ENCODE peak calls at places on chromosomes 12 and 14, in four cellular contexts. One of them, this sample, is unnamed.

GRCh38 chr12:24109381-24110039 is 160.0 kb upstream of the SOX5 start:
- DNase-seq in adipocyte: peak; percentile 25
- DNase-seq in heart right ventricle: no peak
- DNase-seq in pancreas: no peak
- DNase-seq in this sample: no peak

GRCh38 chr14:69708586-69709169 is 58.3 kb upstream of the SRSF5 start:
- DNase-seq in adipocyte: no peak
- DNase-seq in heart right ventricle: no peak
- DNase-seq in pancreas: no peak
- DNase-seq in this sample: no peak

GRCh38 chr12:56247923-56248322 is 10.3 kb downstream of the ANKRD52 start:
- DNase-seq in adipocyte: no peak
- DNase-seq in heart right ventricle: no peak
- DNase-seq in pancreas: no peak
- DNase-seq in this sample: no peak

GRCh38 chr12:62803756-62804155 is 131.2 kb downstream of the PPM1H start:
- DNase-seq in adipocyte: no peak
- DNase-seq in heart right ventricle: no peak
- DNase-seq in pancreas: no peak
- DNase-seq in this sample: no peak

GRCh38 chr12:11797317-11797913 is 147.9 kb downstream of the ETV6 start:
- DNase-seq in adipocyte: peak; percentile 82
- DNase-seq in heart right ventricle: no peak
- DNase-seq in pancreas: no peak
- DNase-seq in this sample: no peak

GRCh38 chr12:28035483-28035882 is 63.0 kb upstream of the PTHLH start:
- DNase-seq in adipocyte: peak; percentile 62
- DNase-seq in heart right ventricle: no peak
- DNase-seq in pancreas: no peak
- DNase-seq in this sample: no peak

GRCh38 chr12:49059385-49060232 is 985 bp downstream of the KMT2D start:
- DNase-seq in adipocyte: peak; percentile 66
- DNase-seq in heart right ventricle: no peak
- DNase-seq in pancreas: peak; percentile 73
- DNase-seq in this sample: no peak

GRCh38 chr12:93048646-93049045 is 119.6 kb upstream of the EEA1 start:
- DNase-seq in adipocyte: no peak
- DNase-seq in heart right ventricle: no peak
- DNase-seq in pancreas: no peak
- DNase-seq in this sample: no peak

GRCh38 chr12:38775457-38775856 is 129.9 kb downstream of the CPNE8 start:
- DNase-seq in adipocyte: no peak
- DNase-seq in heart right ventricle: no peak
- DNase-seq in pancreas: no peak
- DNase-seq in this sample: no peak

GRCh38 chr14:50321009-50321660 is 9.0 kb downstream of the DMAC2L start:
- DNase-seq in adipocyte: peak; percentile 96
- DNase-seq in heart right ventricle: peak; percentile 74
- DNase-seq in pancreas: no peak
- DNase-seq in this sample: peak; percentile 78

GRCh38 chr14:54048311-54048710 is 91.7 kb upstream of the BMP4 start:
- DNase-seq in adipocyte: no peak
- DNase-seq in heart right ventricle: no peak
- DNase-seq in pancreas: no peak
- DNase-seq in this sample: no peak

GRCh38 chr12:88578274-88578673 is 2.0 kb downstream of the KITLG start:
- DNase-seq in adipocyte: peak; percentile 48
- DNase-seq in heart right ventricle: no peak
- DNase-seq in pancreas: no peak
- DNase-seq in this sample: no peak

GRCh38 chr12:110931315-110931728 is 10.9 kb upstream of the MYL2 start:
- DNase-seq in adipocyte: no peak
- DNase-seq in heart right ventricle: peak; percentile 85
- DNase-seq in pancreas: no peak
- DNase-seq in this sample: no peak

GRCh38 chr14:101008196-101008595 is 104.7 kb upstream of the RTL1 start:
- DNase-seq in adipocyte: no peak
- DNase-seq in heart right ventricle: no peak
- DNase-seq in pancreas: no peak
- DNase-seq in this sample: peak; percentile 5

DNA sequence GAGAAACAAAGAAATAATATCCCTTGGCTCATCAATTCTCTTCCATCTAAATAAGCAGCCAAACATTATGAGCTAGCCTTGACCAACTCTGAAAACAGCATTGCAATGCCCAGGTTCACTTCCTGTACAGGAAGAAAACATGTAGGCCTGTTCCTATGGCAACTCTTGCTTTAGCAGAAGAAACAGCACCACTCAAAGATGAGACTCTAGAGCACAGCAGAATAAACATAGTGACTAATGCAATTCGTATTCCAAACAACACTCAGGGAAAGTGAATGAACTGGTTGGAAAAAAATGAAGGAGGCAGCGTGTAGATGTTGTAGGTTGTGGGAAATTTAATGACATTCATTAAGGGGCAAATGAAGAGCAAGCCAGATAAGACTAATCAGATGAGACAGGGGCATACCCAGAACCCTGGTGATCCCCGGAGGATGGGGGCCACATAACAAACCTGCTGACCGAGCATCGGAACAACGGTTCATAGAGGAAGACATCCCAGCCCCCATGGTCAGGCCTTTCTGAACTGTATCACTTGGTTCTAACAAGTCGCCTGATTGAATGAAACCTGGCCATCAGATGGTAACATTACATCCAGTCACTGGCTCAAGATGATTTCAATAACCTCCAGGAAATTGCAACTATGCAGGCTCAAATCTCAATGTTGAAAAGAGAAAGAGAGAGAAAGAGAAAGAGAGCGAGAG is 9.0 kb downstream of the ARHGDIB start:
- DNase-seq in adipocyte: peak; percentile 78
- DNase-seq in heart right ventricle: peak; percentile 58
- DNase-seq in pancreas: no peak
- DNase-seq in this sample: no peak
- H3K4me1 ChIP-seq in adipocyte: peaks cover 24% of the 10 kb centered on the region
- H3K4me1 ChIP-seq in heart right ventricle: peaks cover 83% of the 10 kb centered on the region
- H3K4me1 ChIP-seq in pancreas: peaks cover 28% of the 10 kb centered on the region
- H3K4me1 ChIP-seq in this sample: peaks cover 9% of the 10 kb centered on the region

DNA sequence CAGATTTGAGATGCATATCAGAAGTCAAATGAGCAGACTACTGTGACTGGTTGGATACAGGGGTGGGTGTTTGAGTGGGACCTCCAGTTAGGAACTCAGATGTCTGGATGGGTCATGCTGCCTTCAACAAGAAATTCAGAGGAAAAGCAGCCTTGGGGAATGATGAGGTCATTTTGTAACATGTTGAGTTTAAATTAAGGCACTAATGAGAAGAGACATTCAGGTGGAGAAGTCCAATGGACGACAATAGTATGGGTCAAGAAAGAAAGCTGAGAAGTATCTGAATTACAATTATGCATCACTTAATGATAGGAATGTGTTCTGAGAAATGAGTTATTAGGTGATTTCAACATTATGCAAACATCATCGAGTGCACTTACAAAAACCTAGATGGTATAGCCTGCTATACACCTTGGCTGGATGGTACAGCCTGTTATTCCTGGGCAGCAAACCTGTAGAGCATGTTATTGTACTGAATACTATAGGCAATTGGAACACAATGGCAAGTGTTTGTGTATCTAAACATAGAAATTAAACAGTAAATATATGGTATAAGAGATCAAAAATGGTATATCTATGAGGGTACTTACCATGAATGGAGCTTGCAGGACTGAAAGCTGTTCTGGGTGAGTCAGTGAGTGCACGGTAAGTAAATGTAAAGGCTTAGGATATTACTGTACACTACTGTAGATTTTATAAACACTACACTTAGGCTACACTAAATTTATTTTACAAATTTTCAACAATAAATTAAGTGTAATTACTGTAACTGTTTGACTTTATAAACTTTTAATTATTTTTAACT is 414.7 kb downstream of the RAD51B start:
- DNase-seq in adipocyte: no peak
- DNase-seq in heart right ventricle: no peak
- DNase-seq in pancreas: no peak
- DNase-seq in this sample: no peak
- H3K4me1 ChIP-seq in adipocyte: peaks cover 25% of the 10 kb centered on the region
- H3K4me1 ChIP-seq in heart right ventricle: peaks cover 30% of the 10 kb centered on the region
- H3K4me1 ChIP-seq in pancreas: peaks cover 59% of the 10 kb centered on the region
- H3K4me1 ChIP-seq in this sample: peaks cover 9% of the 10 kb centered on the region

DNA sequence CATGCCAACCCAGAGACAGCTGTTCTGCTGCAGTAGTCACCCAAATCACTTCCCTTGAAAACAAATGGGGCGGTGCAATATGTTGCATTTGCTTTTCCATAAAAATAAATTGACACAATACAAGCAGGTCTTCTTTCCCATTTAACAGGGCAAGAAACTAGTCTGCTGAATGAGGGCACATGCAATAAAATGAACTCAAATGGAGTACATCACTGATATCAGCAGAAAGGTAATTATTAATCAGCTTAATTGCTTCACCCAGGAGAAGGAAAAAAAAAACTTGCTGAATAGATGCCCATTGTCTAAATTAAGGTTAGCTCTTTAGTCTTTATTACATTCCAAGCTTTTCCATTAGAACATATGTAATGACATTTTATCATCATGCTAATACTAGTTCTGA is 175.2 kb upstream of the GZMB start:
- DNase-seq in adipocyte: no peak
- DNase-seq in heart right ventricle: no peak
- DNase-seq in pancreas: no peak
- DNase-seq in this sample: no peak
- H3K4me1 ChIP-seq in adipocyte: peaks cover 6% of the 10 kb centered on the region
- H3K4me1 ChIP-seq in heart right ventricle: peaks cover 63% of the 10 kb centered on the region
- H3K4me1 ChIP-seq in pancreas: peaks cover 41% of the 10 kb centered on the region
- H3K4me1 ChIP-seq in this sample: no peaks in the 10 kb centered on the region

GRCh38 chr14:77116194-77116817 is 18.2 kb downstream of the CIPC start:
- DNase-seq in adipocyte: no peak
- DNase-seq in heart right ventricle: no peak
- DNase-seq in pancreas: no peak
- DNase-seq in this sample: no peak

GRCh38 chr14:77114609-77115008 is 16.6 kb downstream of the CIPC start:
- DNase-seq in adipocyte: no peak
- DNase-seq in heart right ventricle: no peak
- DNase-seq in pancreas: no peak
- DNase-seq in this sample: no peak

GRCh38 chr14:77110286-77110685 is 12.2 kb downstream of the CIPC start:
- DNase-seq in adipocyte: no peak
- DNase-seq in heart right ventricle: no peak
- DNase-seq in pancreas: no peak
- DNase-seq in this sample: no peak

GRCh38 chr14:77111021-77111420 is 13.0 kb downstream of the CIPC start:
- DNase-seq in adipocyte: no peak
- DNase-seq in heart right ventricle: no peak
- DNase-seq in pancreas: no peak
- DNase-seq in this sample: peak; percentile 47

GRCh38 chr14:77113644-77114043 is 15.6 kb downstream of the CIPC start:
- DNase-seq in adipocyte: no peak
- DNase-seq in heart right ventricle: peak; percentile 70
- DNase-seq in pancreas: no peak
- DNase-seq in this sample: no peak
- H3K4me1 ChIP-seq in adipocyte: peaks cover 7% of the 10 kb centered on the region
- H3K4me1 ChIP-seq in heart right ventricle: peaks cover 58% of the 10 kb centered on the region
- H3K4me1 ChIP-seq in pancreas: no peaks in the 10 kb centered on the region
- H3K4me1 ChIP-seq in this sample: peaks cover 3% of the 10 kb centered on the region

GRCh38 chr12:53219956-53220856 is 11.8 kb downstream of the RARG start:
- DNase-seq in adipocyte: peak; percentile 82
- DNase-seq in heart right ventricle: no peak
- DNase-seq in pancreas: no peak
- DNase-seq in this sample: peak; percentile 69

GRCh38 chr12:53217049-53217929 is 10.2 kb upstream of the ITGB7 start:
- DNase-seq in adipocyte: peak; percentile 72
- DNase-seq in heart right ventricle: no peak
- DNase-seq in pancreas: no peak
- DNase-seq in this sample: no peak

GRCh38 chr12:53218551-53219114 is 11.6 kb upstream of the ITGB7 start:
- DNase-seq in adipocyte: peak; percentile 71
- DNase-seq in heart right ventricle: no peak
- DNase-seq in pancreas: no peak
- DNase-seq in this sample: peak; percentile 71

GRCh38 chr12:53219116-53219955 is 12.3 kb upstream of the ITGB7 start:
- DNase-seq in adipocyte: peak; percentile 65
- DNase-seq in heart right ventricle: no peak
- DNase-seq in pancreas: no peak
- DNase-seq in this sample: no peak

DNA sequence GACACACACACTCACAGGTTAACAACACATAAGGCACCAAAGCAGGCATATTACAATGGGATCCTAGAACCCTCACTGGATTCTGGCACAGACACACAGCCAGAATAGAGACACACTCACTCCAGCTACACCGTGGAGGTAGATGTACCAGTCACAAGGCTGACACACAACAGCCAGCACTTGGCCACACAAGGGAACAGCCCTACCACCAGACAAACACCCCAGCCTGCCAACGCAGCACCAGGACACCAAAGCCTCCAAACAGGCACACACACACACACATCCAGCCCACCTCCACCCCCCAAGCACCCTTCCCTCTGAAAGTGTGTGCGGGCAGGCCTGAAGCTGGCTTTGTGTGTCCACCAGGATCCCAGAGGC is 10.9 kb upstream of the ITGB7 start:
- DNase-seq in adipocyte: peak; percentile 40
- DNase-seq in heart right ventricle: no peak
- DNase-seq in pancreas: no peak
- DNase-seq in this sample: no peak
- H3K4me1 ChIP-seq in adipocyte: peaks cover 28% of the 10 kb centered on the region
- H3K4me1 ChIP-seq in heart right ventricle: peaks cover 76% of the 10 kb centered on the region
- H3K4me1 ChIP-seq in pancreas: peaks cover 13% of the 10 kb centered on the region
- H3K4me1 ChIP-seq in this sample: peaks cover 21% of the 10 kb centered on the region